ENCODE peak calls at places on chromosomes 12 and 14, in eight cellular contexts. J is Peyer's patch, Z is A549, U is prostate gland, H is kidney, W is colonic mucosa, N is caudate nucleus, S is hepatocyte. B is an unnamed sample.

GRCh38 chr14:21509432-21510143 is 1.6 kb downstream of the METTL3 start:
- DNase-seq in J (no peak), Z (no peak), U (no peak), H (no peak), W (no peak), N (no peak), S (no peak), B (no peak)

GRCh38 chr12:100279612-100280244 is 12.8 kb downstream of the SCYL2 start:
- DNase-seq in J (no peak), Z (no peak), U (no peak), H (no peak), W (no peak), N (no peak), S (peak; percentile 11), B (no peak)

GRCh38 chr14:45065951-45066350 is 18.0 kb upstream of the PRPF39 start:
- DNase-seq in J (no peak), Z (no peak), U (no peak), H (no peak), W (no peak), N (no peak), S (no peak), B (peak; percentile 43)

GRCh38 chr14:40760703-40761102 is 846.0 kb upstream of the LRFN5 start:
- DNase-seq in J (no peak), Z (no peak), U (no peak), H (no peak), W (no peak), N (no peak), S (no peak), B (no peak)

GRCh38 chr12:109679716-109680520 is 33.7 kb upstream of the FAM222A start:
- DNase-seq in J (no peak), Z (no peak), U (no peak), H (peak; percentile 7), W (peak; percentile 24), N (no peak), S (no peak), B (no peak)

GRCh38 chr12:116236148-116236731 is 41.3 kb downstream of the MED13L start:
- DNase-seq in J (peak; percentile 79), Z (peak; percentile 33), U (peak; percentile 59), H (no peak), W (peak; percentile 42), N (no peak), S (peak; percentile 60), B (peak; percentile 71)

GRCh38 chr12:67280572-67280971 is 11.4 kb downstream of the CAND1 start:
- DNase-seq in J (no peak), Z (no peak), U (no peak), H (no peak), W (no peak), N (no peak), S (no peak), B (no peak)

GRCh38 chr14:104977681-104978647 is at the start of gene AHNAK2:
- DNase-seq in J (peak; percentile 77), Z (peak; percentile 60), U (peak; percentile 75), H (peak; percentile 92), W (peak; percentile 75), N (no peak), S (peak; percentile 94), B (peak; percentile 72)

GRCh38 chr14:53209370-53209769 is 56.2 kb upstream of the DDHD1 start:
- DNase-seq in J (no peak), Z (no peak), U (no peak), H (no peak), W (no peak), N (no peak), S (no peak), B (no peak)

GRCh38 chr14:54653764-54654469 is 87.0 kb downstream of the SAMD4A start:
- DNase-seq in J (no peak), Z (peak; percentile 19), U (no peak), H (peak; percentile 84), W (no peak), N (no peak), S (peak; percentile 39), B (peak; percentile 79)

GRCh38 chr12:113359133-113359938 is 949 bp downstream of the PLBD2 start:
- DNase-seq in J (peak; percentile 51), Z (no peak), U (peak; percentile 17), H (peak; percentile 76), W (peak; percentile 52), N (peak; percentile 22), S (no peak), B (no peak)

GRCh38 chr14:44961151-44961729 is 507 bp downstream of the KLHL28 start:
- DNase-seq in J (peak; percentile 81), Z (peak; percentile 66), U (peak; percentile 46), H (peak; percentile 85), W (peak; percentile 77), N (no peak), S (peak; percentile 77), B (peak; percentile 69)

GRCh38 chr12:92290016-92290685 is 144.5 kb upstream of the BTG1 start:
- DNase-seq in J (no peak), Z (no peak), U (no peak), H (no peak), W (no peak), N (no peak), S (no peak), B (no peak)

GRCh38 chr14:92105845-92106094 is 612 bp downstream of the ATXN3 start:
- DNase-seq in J (peak; percentile 66), Z (no peak), U (peak; percentile 29), H (peak; percentile 87), W (peak; percentile 64), N (no peak), S (peak; percentile 43), B (peak; percentile 45)

GRCh38 chr12:69502342-69503081 is 32.3 kb downstream of the FRS2 start:
- DNase-seq in J (no peak), Z (no peak), U (no peak), H (no peak), W (no peak), N (no peak), S (no peak), B (no peak)

GRCh38 chr12:132923356-132923909 is 32.7 kb downstream of the ZNF605 start:
- DNase-seq in J (no peak), Z (no peak), U (no peak), H (no peak), W (no peak), N (no peak), S (no peak), B (no peak)

GRCh38 chr14:92635896-92636295 is 112.5 kb downstream of the LGMN start:
- DNase-seq in J (no peak), Z (no peak), U (no peak), H (no peak), W (no peak), N (no peak), S (no peak), B (no peak)

GRCh38 chr12:55720894-55721444 is 776 bp downstream of the RDH5 start:
- DNase-seq in J (peak; percentile 81), Z (peak; percentile 57), U (peak; percentile 59), H (peak; percentile 87), W (peak; percentile 77), N (peak; percentile 52), S (peak; percentile 74), B (peak; percentile 74)
- H3K27ac ChIP-seq in J (peak overlapping the region; percentile 71), Z (peak overlapping the region; percentile 1), U (peak overlapping the region; percentile 37), H (no peak overlapping the region), W (peak overlapping the region; percentile 99), N (peak overlapping the region; percentile 48), S (peak overlapping the region; percentile 95), B (peak overlapping the region; percentile 3)

GRCh38 chr12:47097276-47097896 is 17.6 kb upstream of the AMIGO2 start:
- DNase-seq in J (no peak), Z (no peak), U (no peak), H (no peak), W (no peak), N (no peak), S (no peak), B (no peak)
- H3K27ac ChIP-seq in J (no peak overlapping the region), Z (peak overlapping the region; percentile 91), U (no peak overlapping the region), H (no peak overlapping the region), W (no peak overlapping the region), N (no peak overlapping the region), S (no peak overlapping the region), B (no peak overlapping the region)

GRCh38 chr12:101474711-101475386 is at the start of gene SPIC:
- DNase-seq in J (no peak), Z (no peak), U (no peak), H (no peak), W (no peak), N (no peak), S (no peak), B (no peak)
- H3K27ac ChIP-seq in J (no peak within 1 kb of the TSS), Z (no peak within 1 kb of the TSS), U (no peak within 1 kb of the TSS), H (no peak within 1 kb of the TSS), W (no peak within 1 kb of the TSS), N (no peak within 1 kb of the TSS), S (no peak within 1 kb of the TSS), B (no peak within 1 kb of the TSS)

GRCh38 chr12:93440043-93440835 is 1.5 kb downstream of the UBE2N start:
- DNase-seq in J (no peak), Z (no peak), U (no peak), H (no peak), W (no peak), N (no peak), S (no peak), B (no peak)
- H3K27ac ChIP-seq in J (peak overlapping the region; percentile 96), Z (peak overlapping the region; percentile 98), U (no peak overlapping the region), H (no peak overlapping the region), W (peak overlapping the region; percentile 82), N (no peak overlapping the region), S (peak overlapping the region; percentile 96), B (peak overlapping the region; percentile 88)

DNA sequence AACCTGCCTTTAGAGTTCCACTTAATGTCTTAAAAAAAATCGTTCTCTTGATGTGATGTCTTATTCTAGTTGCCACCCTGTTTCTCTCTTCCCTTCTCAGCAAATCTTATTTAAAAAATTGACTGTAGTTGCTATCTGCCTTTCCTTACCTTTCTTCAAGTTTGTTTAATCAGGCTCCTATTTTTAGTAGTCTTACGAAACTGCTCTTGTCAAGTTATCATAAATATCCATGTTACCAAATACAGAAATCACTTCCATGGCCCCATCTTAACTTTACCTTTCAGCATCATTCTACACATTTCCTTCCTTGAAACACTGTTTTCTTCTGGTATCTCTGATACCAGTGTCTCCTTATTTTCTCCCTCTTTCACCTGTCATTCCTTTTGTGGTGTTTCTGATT is 227.3 kb downstream of the ERC1 start:
- DNase-seq in J (no peak), Z (no peak), U (no peak), H (no peak), W (no peak), N (no peak), S (no peak), B (no peak)
- H3K27ac ChIP-seq in J (no peak overlapping the region), Z (peak overlapping the region; percentile 52), U (peak overlapping the region; percentile 44), H (no peak overlapping the region), W (peak overlapping the region; percentile 81), N (peak overlapping the region; percentile 12), S (no peak overlapping the region), B (no peak overlapping the region)

B was measured in SJCRH30.